ENCODE peak calls at places on chromosomes 1 and 21, in nine cellular contexts. Q is HCT116, O is vagina, W is tibial nerve, M is testis, X is heart left ventricle, U is ovary, F is prostate gland, B is stomach. R is an unnamed sample.
A peak's percentile ranks its signal among the peaks of the same experiment; 100 is the strongest.

GRCh38 chr1:34590211-34590623 is 164.6 kb upstream of the GJB5 start:
- DNase-seq in Q (peak; percentile 19), O (no peak), W (no peak), M (no peak), X (no peak), U (no peak), F (no peak), B (no peak), R (peak; percentile 14)

GRCh38 chr1:167472729-167473529 is 45.4 kb downstream of the CD247 start:
- DNase-seq in Q (no peak), O (no peak), W (no peak), M (no peak), X (no peak), U (no peak), F (no peak), B (no peak), R (no peak)

GRCh38 chr1:110672001-110672752 is 2.6 kb downstream of the KCNA3 start:
- DNase-seq in Q (no peak), O (no peak), W (no peak), M (no peak), X (no peak), U (peak; percentile 22), F (no peak), B (no peak), R (no peak)

GRCh38 chr21:21230672-21231071 is 232.5 kb downstream of the NCAM2 start:
- DNase-seq in Q (no peak), O (no peak), W (no peak), M (no peak), X (no peak), U (no peak), F (no peak), B (no peak), R (no peak)

GRCh38 chr1:184748767-184749166 is 5.9 kb downstream of the EDEM3 start:
- DNase-seq in Q (no peak), O (no peak), W (no peak), M (no peak), X (no peak), U (no peak), F (no peak), B (no peak), R (no peak)

GRCh38 chr1:182703539-182703938 is 19.2 kb upstream of the RGS8 start:
- DNase-seq in Q (no peak), O (no peak), W (no peak), M (no peak), X (no peak), U (no peak), F (no peak), B (no peak), R (no peak)

GRCh38 chr1:78492376-78492950 is 1.7 kb downstream of the PTGFR start:
- DNase-seq in Q (no peak), O (no peak), W (no peak), M (no peak), X (no peak), U (no peak), F (no peak), B (no peak), R (no peak)

GRCh38 chr1:214632091-214632490 is 29.1 kb downstream of the CENPF start:
- DNase-seq in Q (no peak), O (no peak), W (no peak), M (no peak), X (no peak), U (no peak), F (no peak), B (no peak), R (no peak)

GRCh38 chr1:118145736-118146135 is 39.3 kb downstream of the SPAG17 start:
- DNase-seq in Q (no peak), O (no peak), W (no peak), M (no peak), X (no peak), U (no peak), F (no peak), B (no peak), R (no peak)

GRCh38 chr1:33299461-33300155 is 21.3 kb downstream of the A3GALT2 start:
- DNase-seq in Q (no peak), O (no peak), W (no peak), M (no peak), X (no peak), U (no peak), F (no peak), B (no peak), R (no peak)

GRCh38 chr1:154418062-154418897 is 13.1 kb downstream of the IL6R start:
- DNase-seq in Q (peak; percentile 95), O (no peak), W (peak; percentile 24), M (no peak), X (peak; percentile 44), U (peak; percentile 62), F (peak; percentile 95), B (peak; percentile 90), R (no peak)

GRCh38 chr1:198498881-198499280 is 41.6 kb downstream of the ATP6V1G3 start:
- DNase-seq in Q (no peak), O (no peak), W (no peak), M (no peak), X (no peak), U (no peak), F (no peak), B (no peak), R (no peak)

DNA sequence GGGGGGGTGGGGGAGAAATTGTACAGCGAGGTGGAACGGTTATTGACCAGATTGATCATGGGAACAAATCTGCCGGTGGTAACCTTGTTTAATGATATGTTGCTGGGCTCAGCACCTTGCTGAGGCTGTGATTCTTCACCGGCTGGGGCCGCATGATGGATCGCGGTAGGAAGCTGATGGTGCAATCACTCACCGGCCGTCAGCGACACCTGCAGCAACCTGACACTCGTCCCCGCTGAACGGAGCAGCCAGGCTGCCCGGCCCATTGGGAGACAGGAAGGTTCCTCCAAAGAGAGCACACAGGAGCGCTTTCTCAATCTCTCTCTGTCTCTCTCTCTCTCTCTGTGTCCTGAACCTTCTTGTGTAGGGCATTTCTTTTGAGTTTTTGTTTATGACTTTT is 128.5 kb upstream of the RRP15 start:
- DNase-seq in Q (no peak), O (no peak), W (no peak), M (no peak), X (no peak), U (no peak), F (no peak), B (no peak), R (peak; percentile 25)
- H3K27ac ChIP-seq in Q (no peak overlapping the region), O (no peak overlapping the region), W (no peak overlapping the region), M (no peak overlapping the region), X (no peak overlapping the region), U (no peak overlapping the region), F (no peak overlapping the region), B (no peak overlapping the region), R (no peak overlapping the region)

DNA sequence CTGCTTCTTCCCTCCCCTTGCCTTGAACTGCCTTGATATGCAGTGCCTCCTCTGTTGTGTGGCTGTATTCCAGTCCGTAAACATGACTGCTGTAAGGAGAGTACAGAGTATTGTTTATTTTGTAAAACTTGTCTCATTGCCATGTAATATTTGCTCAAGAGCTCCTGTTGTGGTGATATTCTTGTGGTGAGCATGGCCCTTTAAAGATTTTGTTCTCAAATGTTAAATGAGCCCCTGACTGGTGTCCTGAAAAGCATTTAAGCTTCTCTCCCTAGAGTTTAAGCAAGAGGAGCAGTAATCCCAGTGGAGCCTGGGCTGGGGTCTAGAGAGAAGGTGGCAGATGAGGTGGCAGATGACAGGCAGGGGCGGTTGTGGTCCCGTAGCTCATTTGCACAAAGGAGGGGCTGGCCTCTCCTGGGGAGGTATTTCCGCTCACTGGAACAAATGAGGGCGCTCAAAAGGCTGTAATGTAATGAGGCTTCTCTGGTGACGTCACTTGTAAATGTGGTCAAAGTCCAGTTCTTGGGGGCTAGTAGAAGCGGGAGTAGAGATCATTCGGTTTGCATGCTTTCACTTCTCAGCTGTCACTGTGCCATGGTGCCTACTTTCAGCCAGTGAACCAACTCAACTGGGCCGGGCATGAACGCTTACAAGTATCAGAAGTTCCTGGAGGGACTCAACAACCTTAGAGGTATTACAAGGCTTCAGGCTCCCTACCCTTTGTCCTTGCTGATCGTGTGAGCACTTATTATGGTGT is 46.0 kb upstream of the MACF1 start:
- DNase-seq in Q (no peak), O (no peak), W (no peak), M (no peak), X (no peak), U (no peak), F (peak; percentile 62), B (peak; percentile 85), R (peak; percentile 87)
- TF ChIP-seq POLR2A in Q (no peak), O (no peak), W (no peak), M (no peak), X (no peak), U (no peak), F (no peak), B (no peak), R (peak; percentile 53)

GRCh38 chr1:82903626-82904025 is 1095.3 kb downstream of the TTLL7 start:
- DNase-seq in Q (no peak), O (no peak), W (no peak), M (no peak), X (no peak), U (no peak), F (no peak), B (no peak), R (no peak)
- H3K9me3 ChIP-seq in Q (peaks cover 3% of the 10 kb centered on the region), O (no peaks in the 10 kb centered on the region), W (no peaks in the 10 kb centered on the region), M (no peaks in the 10 kb centered on the region), X (no peaks in the 10 kb centered on the region), U (no peaks in the 10 kb centered on the region), F (no peaks in the 10 kb centered on the region), B (no peaks in the 10 kb centered on the region), R (no peaks in the 10 kb centered on the region)

GRCh38 chr1:22410928-22411495 is 40.6 kb upstream of the ZBTB40 start:
- DNase-seq in Q (no peak), O (no peak), W (no peak), M (no peak), X (no peak), U (no peak), F (no peak), B (peak; percentile 23), R (no peak)
- H3K27ac ChIP-seq in Q (no peak overlapping the region), O (no peak overlapping the region), W (no peak overlapping the region), M (no peak overlapping the region), X (no peak overlapping the region), U (no peak overlapping the region), F (no peak overlapping the region), B (no peak overlapping the region), R (no peak overlapping the region)

DNA sequence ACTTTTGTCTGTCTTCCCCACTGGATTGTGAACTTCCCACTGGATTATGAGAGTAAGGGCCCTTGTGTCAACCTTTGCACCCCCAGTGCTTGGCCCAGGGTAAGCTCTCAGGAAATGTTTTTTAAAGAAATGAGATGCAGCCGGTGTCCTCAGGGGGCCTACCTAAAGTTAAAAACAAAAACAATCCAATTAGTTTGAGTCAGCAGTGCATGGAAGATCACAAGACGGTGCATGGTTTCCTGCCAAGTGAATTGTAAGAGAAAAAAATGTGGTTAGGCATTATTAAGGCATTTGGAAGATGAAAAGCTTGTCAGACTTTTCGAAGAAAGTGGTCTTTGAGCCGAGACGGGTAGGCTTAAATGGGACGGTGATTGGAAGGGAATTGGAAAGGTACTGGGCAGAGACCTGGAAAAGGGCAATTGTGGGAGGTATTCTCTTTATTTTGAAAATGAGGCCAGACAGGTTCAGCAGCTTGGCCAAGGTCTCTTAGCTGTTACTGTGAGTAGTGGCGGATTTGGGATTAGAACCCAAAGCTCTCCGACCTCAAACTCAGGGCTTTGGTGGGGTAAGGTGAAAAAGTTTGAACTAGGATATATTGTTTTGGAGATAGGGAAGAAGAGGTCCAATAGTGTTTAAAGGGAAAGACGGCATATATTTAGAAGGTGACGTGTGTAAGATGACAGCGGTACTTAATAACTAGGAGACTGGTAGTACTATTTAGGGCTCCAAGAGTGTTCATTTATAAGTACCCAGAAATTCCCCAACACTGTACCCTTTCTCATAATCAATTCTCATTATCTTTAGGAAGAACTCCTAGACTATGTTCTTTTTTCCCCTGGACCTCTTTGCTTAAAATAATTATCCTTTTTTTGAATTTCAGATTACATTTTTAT is 1.2 kb downstream of the LYPLAL1 start:
- DNase-seq in Q (no peak), O (no peak), W (no peak), M (peak; percentile 52), X (peak; percentile 24), U (peak; percentile 34), F (peak; percentile 36), B (no peak), R (peak; percentile 37)
- TF ChIP-seq POLR2A in Q (no peak), O (no peak), W (no peak), M (no peak), X (no peak), U (no peak), F (no peak), B (no peak), R (peak; percentile 26)

R was measured in thyroid gland.